ENCODE peak calls at places on chromosomes 3 and 15, in four cellular contexts. B, F, E and P are unnamed samples.

GRCh38 chr15:69395460-69395859 is 18.7 kb upstream of the KIF23 start:
- DNase-seq in B (no peak), E (no peak), F (no peak), P (no peak)

GRCh38 chr3:134956395-134956794 is 161.3 kb downstream of the EPHB1 start:
- DNase-seq in E (no peak), F (no peak), B (no peak), P (no peak)

GRCh38 chr15:86327230-86327865 is 247.7 kb downstream of the AGBL1 start:
- DNase-seq in F (no peak), E (no peak), B (no peak), P (no peak)

GRCh38 chr3:46928297-46928696 is 48.2 kb downstream of the CCDC12 start:
- DNase-seq in F (no peak), B (no peak), E (no peak), P (no peak)

GRCh38 chr3:127207727-127208482 is 15.0 kb downstream of the PRR23E start:
- DNase-seq in F (no peak), B (no peak), E (peak; percentile 20), P (peak; percentile 23)

GRCh38 chr15:45449878-45450277 is 71.5 kb upstream of the GATM start:
- DNase-seq in B (no peak), E (peak; percentile 93), F (no peak), P (no peak)

GRCh38 chr15:60017538-60018199 is 13.6 kb downstream of the FOXB1 start:
- DNase-seq in E (no peak), B (no peak), F (no peak), P (no peak)

GRCh38 chr3:105417538-105418289 is 51.0 kb downstream of the ALCAM start:
- DNase-seq in B (no peak), E (no peak), F (no peak), P (no peak)

GRCh38 chr3:49158108-49158709 is 7.9 kb downstream of the CCDC71 start:
- DNase-seq in B (peak; percentile 37), F (peak; percentile 49), E (peak; percentile 62), P (peak; percentile 30)

GRCh38 chr3:100936931-100937330 is 56.3 kb downstream of the ABI3BP start:
- DNase-seq in B (no peak), E (no peak), F (no peak), P (no peak)

GRCh38 chr3:37114251-37115145 is 59.9 kb downstream of the LRRFIP2 start:
- DNase-seq in E (no peak), B (no peak), F (no peak), P (no peak)